ENCODE peak calls at places on chromosomes 2 and 18, in five cellular contexts. G, Y, T, X and H are unnamed samples.

GRCh38 chr18:46920067-46920466 is 2.7 kb downstream of the KATNAL2 start:
- DNase-seq in G (no peak), Y (no peak), T (no peak), X (no peak), H (no peak)

GRCh38 chr18:12420831-12421421 is 13.2 kb downstream of the PRELID3A start:
- DNase-seq in G (no peak), Y (no peak), T (no peak), X (no peak), H (peak; percentile 89)

GRCh38 chr2:111032721-111033532 is 87.8 kb upstream of the BCL2L11 start:
- DNase-seq in G (no peak), Y (no peak), T (peak; percentile 88), X (peak; percentile 60), H (no peak)

GRCh38 chr18:32049393-32050161 is 31.0 kb downstream of the RNF125 start:
- DNase-seq in G (no peak), Y (no peak), T (no peak), X (peak; percentile 66), H (peak; percentile 22)

GRCh38 chr2:48849770-48850169 is 94.2 kb upstream of the LHCGR start:
- DNase-seq in G (peak; percentile 60), Y (no peak), T (no peak), X (peak; percentile 85), H (no peak)

GRCh38 chr2:78749648-78750047 is 275.9 kb upstream of the REG3G start:
- DNase-seq in G (no peak), Y (no peak), T (no peak), X (no peak), H (no peak)

GRCh38 chr2:179861777-179862117 is 335 bp upstream of the ZNF385B start:
- DNase-seq in G (peak; percentile 19), Y (no peak), T (no peak), X (peak; percentile 2), H (peak; percentile 65)

GRCh38 chr18:77131100-77131651 is 1.4 kb downstream of the MBP start:
- DNase-seq in G (peak; percentile 32), Y (no peak), T (no peak), X (peak; percentile 35), H (peak; percentile 36)

GRCh38 chr2:127623388-127624320 is 22.3 kb upstream of the GPR17 start:
- DNase-seq in G (peak; percentile 4), Y (no peak), T (no peak), X (no peak), H (no peak)

GRCh38 chr2:10378189-10378588 is 69.9 kb downstream of the ODC1 start:
- DNase-seq in G (no peak), Y (peak; percentile 53), T (no peak), X (no peak), H (peak; percentile 96)

GRCh38 chr18:6751207-6751606 is 21.7 kb downstream of the ARHGAP28 start:
- DNase-seq in G (no peak), Y (no peak), T (no peak), X (no peak), H (no peak)

GRCh38 chr18:73340135-73340934 is 472.5 kb upstream of the NETO1 start:
- DNase-seq in G (peak; percentile 17), Y (peak; percentile 3), T (no peak), X (peak; percentile 24), H (no peak)

GRCh38 chr2:45237850-45238542 is 228.7 kb upstream of the SIX2 start:
- DNase-seq in G (peak; percentile 93), Y (no peak), T (peak; percentile 16), X (peak; percentile 95), H (no peak)

GRCh38 chr2:16100006-16100405 is 159.7 kb downstream of the MYCN start:
- DNase-seq in G (no peak), Y (no peak), T (no peak), X (peak; percentile 48), H (no peak)

GRCh38 chr2:223536546-223536945 is 65.6 kb downstream of the SCG2 start:
- DNase-seq in G (peak; percentile 18), Y (no peak), T (no peak), X (no peak), H (no peak)

GRCh38 chr2:238238766-238239551 is 879 bp downstream of the HES6 start:
- DNase-seq in G (no peak), Y (no peak), T (no peak), X (no peak), H (no peak)

GRCh38 chr2:133841905-133842304 is 273.6 kb upstream of the NCKAP5 start:
- DNase-seq in G (peak; percentile 76), Y (no peak), T (no peak), X (peak; percentile 84), H (no peak)

GRCh38 chr2:197001921-197002320 is 75.4 kb upstream of the PGAP1 start:
- DNase-seq in G (no peak), Y (no peak), T (no peak), X (peak; percentile 18), H (no peak)

GRCh38 chr18:7671105-7671504 is 104.0 kb downstream of the PTPRM start:
- DNase-seq in G (no peak), Y (no peak), T (no peak), X (no peak), H (no peak)

GRCh38 chr2:130795431-130795830 is 40.1 kb downstream of the AMER3 start:
- DNase-seq in G (no peak), Y (no peak), T (no peak), X (peak; percentile 35), H (no peak)

GRCh38 chr2:10982931-10983701 is 71.4 kb downstream of the KCNF1 start:
- DNase-seq in G (peak; percentile 61), Y (no peak), T (no peak), X (no peak), H (no peak)

GRCh38 chr2:219567791-219568361 is 3.5 kb downstream of the OBSL1 start:
- DNase-seq in G (no peak), Y (no peak), T (no peak), X (no peak), H (no peak)

GRCh38 chr2:212606232-212606631 is 67.6 kb upstream of the ERBB4 start:
- DNase-seq in G (no peak), Y (no peak), T (no peak), X (no peak), H (no peak)

GRCh38 chr2:147320148-147320547 is 524.7 kb upstream of the ACVR2A start:
- DNase-seq in G (no peak), Y (no peak), T (no peak), X (no peak), H (no peak)

GRCh38 chr18:75114231-75114630 is 94.7 kb downstream of the PTGR3 start:
- DNase-seq in G (no peak), Y (no peak), T (no peak), X (no peak), H (no peak)

GRCh38 chr2:190742431-190742830 is 93.5 kb downstream of the NAB1 start:
- DNase-seq in G (no peak), Y (no peak), T (no peak), X (no peak), H (no peak)

GRCh38 chr2:156331572-156332451 is 709 bp downstream of the NR4A2 start:
- DNase-seq in G (peak; percentile 87), Y (no peak), T (no peak), X (peak; percentile 78), H (no peak)

GRCh38 chr2:128424406-128424805 is 105.7 kb upstream of the HS6ST1 start:
- DNase-seq in G (no peak), Y (no peak), T (no peak), X (no peak), H (no peak)

GRCh38 chr2:42184346-42184745 is 15.2 kb downstream of the EML4 start:
- DNase-seq in G (no peak), Y (no peak), T (no peak), X (no peak), H (no peak)

GRCh38 chr2:42183775-42184174 is 14.6 kb downstream of the EML4 start:
- DNase-seq in G (no peak), Y (no peak), T (no peak), X (no peak), H (peak; percentile 32)

GRCh38 chr2:42186945-42187632 is 17.9 kb downstream of the EML4 start:
- DNase-seq in G (no peak), Y (no peak), T (no peak), X (no peak), H (no peak)

GRCh38 chr2:42186378-42186777 is 17.2 kb downstream of the EML4 start:
- DNase-seq in G (no peak), Y (no peak), T (no peak), X (no peak), H (no peak)

DNA sequence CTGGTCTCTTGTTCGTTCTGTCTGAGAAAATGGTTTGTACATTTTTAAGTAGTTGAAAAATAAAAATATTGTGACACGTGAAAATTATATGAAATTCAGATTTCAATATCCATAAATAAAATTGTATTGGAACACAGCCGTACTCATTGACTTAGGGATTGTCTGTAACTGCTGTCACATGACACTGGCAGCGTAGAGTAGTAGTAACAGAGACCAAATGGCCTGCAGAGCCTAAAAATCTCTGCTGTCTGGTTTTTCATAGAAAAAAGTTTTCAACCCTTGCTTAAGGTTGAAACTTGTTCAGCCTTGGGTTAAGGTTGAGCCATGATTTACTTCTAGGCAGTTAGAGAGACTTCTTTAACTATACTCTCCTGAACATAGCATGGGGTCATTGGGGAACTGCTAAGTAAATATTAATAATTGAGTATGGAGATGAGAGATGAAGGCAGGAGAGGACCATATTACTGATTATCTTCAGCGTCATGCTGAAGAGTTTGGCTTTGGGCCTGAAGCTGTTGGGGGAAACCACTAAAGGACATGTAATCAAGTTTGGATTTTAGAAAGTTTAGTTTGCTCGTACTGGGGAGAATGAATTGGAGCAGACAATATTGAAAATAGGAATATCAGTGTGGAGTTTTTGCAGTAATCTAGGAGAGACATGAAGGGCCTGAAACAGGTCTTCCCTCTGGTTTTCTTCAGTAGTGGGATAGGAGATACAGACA is 16.2 kb downstream of the EML4 start:
- DNase-seq in G (no peak), Y (no peak), T (no peak), X (no peak), H (no peak)
- H4K20me1 ChIP-seq in G (no peaks in the 10 kb centered on the region), Y (no peaks in the 10 kb centered on the region), T (peaks cover 4% of the 10 kb centered on the region), X (no peaks in the 10 kb centered on the region), H (peaks cover 5% of the 10 kb centered on the region)

DNA sequence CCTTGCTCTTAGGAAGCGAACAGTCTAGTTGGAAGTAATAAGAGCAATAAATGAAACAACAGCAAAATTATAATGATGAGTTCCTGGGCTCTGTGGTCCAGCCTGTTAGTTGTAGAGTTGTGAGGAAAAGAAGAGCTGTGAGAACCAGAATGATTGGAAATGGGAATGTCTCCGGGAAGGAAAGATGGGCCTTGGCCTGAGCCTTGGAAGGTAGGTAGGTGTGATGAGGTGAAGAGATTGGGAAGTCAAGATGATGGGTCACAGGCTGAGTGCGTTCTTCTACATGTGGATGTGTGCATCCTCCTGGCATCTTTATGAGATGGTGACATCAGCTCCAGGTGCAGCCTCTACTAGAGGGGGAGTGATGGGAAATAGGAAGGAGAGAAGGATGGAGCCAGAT is 115.2 kb upstream of the EML6 start:
- DNase-seq in G (no peak), Y (no peak), T (no peak), X (no peak), H (no peak)
- H4K20me1 ChIP-seq in G (peaks cover 8% of the 10 kb centered on the region), Y (no peaks in the 10 kb centered on the region), T (no peaks in the 10 kb centered on the region), X (no peaks in the 10 kb centered on the region), H (no peaks in the 10 kb centered on the region)

DNA sequence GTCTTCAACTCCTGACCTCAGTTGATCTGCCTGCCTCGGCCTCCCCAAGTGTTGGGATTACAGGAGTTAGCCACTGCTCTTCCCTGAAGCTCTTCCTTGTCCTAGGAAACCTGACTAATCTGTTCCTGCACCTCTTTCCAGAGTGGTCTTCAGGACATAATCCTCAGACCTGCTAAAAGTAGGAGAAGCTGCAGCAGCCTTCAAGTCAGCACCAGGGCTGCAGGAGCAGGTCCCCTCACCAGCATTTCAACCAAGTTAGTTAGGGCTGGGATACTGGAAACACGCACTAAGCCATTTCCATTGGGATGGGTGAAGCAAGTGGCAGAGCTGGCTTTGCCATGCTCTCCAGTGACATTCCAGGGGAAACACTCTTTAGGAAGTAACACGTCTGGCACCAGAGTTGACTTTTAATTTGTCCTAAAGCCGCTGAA is 9.9 kb downstream of the NCL start:
- DNase-seq in G (no peak), Y (no peak), T (no peak), X (no peak), H (no peak)
- H4K20me1 ChIP-seq in G (no peaks in the 10 kb centered on the region), Y (no peaks in the 10 kb centered on the region), T (peaks cover 50% of the 10 kb centered on the region), X (peaks cover 4% of the 10 kb centered on the region), H (peaks cover 40% of the 10 kb centered on the region)

GRCh38 chr2:72925328-72925943 is 8.1 kb downstream of the EMX1 start:
- DNase-seq in G (no peak), Y (no peak), T (no peak), X (no peak), H (no peak)
- H4K20me1 ChIP-seq in G (no peaks in the 10 kb centered on the region), Y (peaks cover 2% of the 10 kb centered on the region), T (no peaks in the 10 kb centered on the region), X (no peaks in the 10 kb centered on the region), H (peaks cover 4% of the 10 kb centered on the region)